ENCODE peak calls at places on chromosome X, in four cellular contexts. S is stimulated activated CD4-positive, alpha-beta T cell treated with anti-CD3 and anti-CD28 coated beads, Interleukin-1b, Interleukin-23, amount 100 ng/mL, for 24 hours; X is effector memory CD8-positive, alpha-beta T cell; C is stimulated activated naive B cell treated with anti-CD40 and anti-IgM and Interleukin-4, amounts not matched to agents 10 μg/mL and 1 μg/mL and 100 μg/mL, for 72 hours. M is an unnamed sample.

GRCh38 chrX:49919617-49920016 is 2.8 kb upstream of the CLCN5 start:
- DNase-seq in S (no peak), X (peak; percentile 14), C (no peak), M (peak; percentile 35)

GRCh38 chrX:19563327-19563726 is 48.0 kb upstream of the MAP3K15 start:
- DNase-seq in S (no peak), X (no peak), C (no peak), M (no peak)

GRCh38 chrX:152450076-152450475 is 1.0 kb downstream of the GABRA3 start:
- DNase-seq in S (no peak), X (no peak), C (no peak), M (no peak)

GRCh38 chrX:120000490-120001246 is 57.1 kb upstream of the NKAP start:
- DNase-seq in S (no peak), X (no peak), C (no peak), M (no peak)

GRCh38 chrX:105765691-105766090 is 56.6 kb upstream of the NRK start:
- DNase-seq in S (no peak), X (no peak), C (no peak), M (no peak)

GRCh38 chrX:19003756-19004155 is 19.8 kb upstream of the PHKA2 start:
- DNase-seq in S (no peak), X (no peak), C (no peak), M (no peak)

GRCh38 chrX:9785944-9786741 is at the start of gene SHROOM2:
- DNase-seq in S (no peak), X (no peak), C (no peak), M (peak; percentile 19)

GRCh38 chrX:43679778-43680177 is 23.7 kb downstream of the MAOA start:
- DNase-seq in S (no peak), X (no peak), C (no peak), M (no peak)

GRCh38 chrX:50536955-50537354 is 66.3 kb upstream of the DGKK start:
- DNase-seq in S (no peak), X (no peak), C (no peak), M (no peak)

GRCh38 chrX:155069414-155069813 is 1.5 kb downstream of the CMC4 start:
- DNase-seq in S (no peak), X (no peak), C (no peak), M (no peak)

GRCh38 chrX:110401142-110401541 is 42.5 kb downstream of the RTL9 start:
- DNase-seq in S (no peak), X (no peak), C (no peak), M (no peak)

GRCh38 chrX:104681214-104681613 is 115.2 kb downstream of the IL1RAPL2 start:
- DNase-seq in S (no peak), X (no peak), C (no peak), M (no peak)

GRCh38 chrX:150869450-150869849 is 29.0 kb downstream of the CD99L2 start:
- DNase-seq in S (no peak), X (no peak), C (no peak), M (no peak)

GRCh38 chrX:141468940-141469339 is 115.6 kb downstream of the SPANXA1 start:
- DNase-seq in S (no peak), X (no peak), C (no peak), M (no peak)

GRCh38 chrX:56783996-56784620 is 55.1 kb downstream of the NBDY start:
- DNase-seq in S (no peak), X (no peak), C (no peak), M (no peak)

GRCh38 chrX:37846141-37846540 is 1.2 kb downstream of the DYNLT3 start:
- DNase-seq in S (no peak), X (peak; percentile 1), C (no peak), M (no peak)

GRCh38 chrX:81206471-81206870 is 4.6 kb downstream of the SH3BGRL start:
- DNase-seq in S (no peak), X (no peak), C (no peak), M (no peak)

GRCh38 chrX:150365953-150366911 is 3.1 kb downstream of the MAMLD1 start:
- DNase-seq in S (no peak), X (no peak), C (no peak), M (peak; percentile 47)

GRCh38 chrX:72002886-72003285 is 92.2 kb downstream of the NHSL2 start:
- DNase-seq in S (no peak), X (no peak), C (no peak), M (no peak)

GRCh38 chrX:35733879-35734278 is 64.3 kb upstream of the MAGEB16 start:
- DNase-seq in S (no peak), X (no peak), C (no peak), M (no peak)

GRCh38 chrX:56279869-56280268 is 47.7 kb downstream of the KLF8 start:
- DNase-seq in S (no peak), X (no peak), C (no peak), M (no peak)

GRCh38 chrX:13093489-13094140 is 49.2 kb upstream of the FAM9C start:
- DNase-seq in S (no peak), X (peak; percentile 15), C (no peak), M (no peak)

GRCh38 chrX:1885116-1885515 is 270.3 kb downstream of the ASMT start:
- DNase-seq in S (no peak), X (no peak), C (no peak), M (no peak)

GRCh38 chrX:74262472-74263209 is 41.3 kb upstream of the ZCCHC13 start:
- DNase-seq in S (no peak), X (no peak), C (no peak), M (no peak)

GRCh38 chrX:104324871-104325585 is 70.3 kb upstream of the ESX1 start:
- DNase-seq in S (no peak), X (no peak), C (no peak), M (no peak)

GRCh38 chrX:78129714-78130113 is 9.7 kb downstream of the TAF9B start:
- DNase-seq in S (no peak), X (no peak), C (no peak), M (no peak)

GRCh38 chrX:47497274-47497673 is 14.3 kb upstream of the ZNF41 start:
- DNase-seq in S (no peak), X (no peak), C (no peak), M (no peak)

GRCh38 chrX:115679460-115679859 is 118.5 kb downstream of the PLS3 start:
- DNase-seq in S (no peak), X (no peak), C (no peak), M (no peak)

GRCh38 chrX:109760241-109760921 is 27.3 kb upstream of the ACSL4 start:
- DNase-seq in S (no peak), X (no peak), C (no peak), M (no peak)

GRCh38 chrX:107729558-107730297 is 45.9 kb downstream of the TSC22D3 start:
- DNase-seq in S (no peak), X (no peak), C (peak; percentile 30), M (no peak)

GRCh38 chrX:23797371-23798128 is 14.6 kb downstream of the SAT1 start:
- DNase-seq in S (no peak), X (no peak), C (no peak), M (no peak)

GRCh38 chrX:45769919-45770582 is 569.4 kb upstream of the DIPK2B start:
- DNase-seq in S (no peak), X (no peak), C (peak; percentile 32), M (no peak)

GRCh38 chrX:7190157-7190556 is 42.2 kb upstream of the PUDP start:
- DNase-seq in S (no peak), X (no peak), C (no peak), M (no peak)